ENCODE peak calls at places on chromosomes 16 and 17, in five cellular contexts. W, L, U, B and P are unnamed samples.

GRCh38 chr16:84239186-84239790 is 524 bp downstream of the KCNG4 start:
- DNase-seq in B (no peak), U (no peak), L (no peak), W (peak), P (no peak)

GRCh38 chr16:74596586-74596985 is 10.3 kb downstream of the GLG1 start:
- DNase-seq in W (no peak), L (no peak), B (no peak), U (no peak), P (no peak)

GRCh38 chr17:55811536-55811935 is 60.7 kb downstream of the PCTP start:
- DNase-seq in U (no peak), B (no peak), L (no peak), W (no peak), P (no peak)

GRCh38 chr16:52254753-52255152 is 292.2 kb downstream of the TOX3 start:
- DNase-seq in L (no peak), B (no peak), W (no peak), U (no peak), P (no peak)

GRCh38 chr16:4314532-4315184 is 1.2 kb upstream of the GLIS2 start:
- DNase-seq in B (peak), L (no peak), W (peak), U (no peak), P (no peak)

GRCh38 chr17:77942111-77942988 is 16.2 kb upstream of the TNRC6C start:
- DNase-seq in L (peak), U (no peak), B (no peak), W (no peak), P (no peak)

GRCh38 chr17:67711916-67712315 is 5.8 kb upstream of the NOL11 start:
- DNase-seq in W (no peak), U (no peak), B (no peak), L (no peak), P (no peak)

GRCh38 chr17:82424863-82425159 is 6.4 kb upstream of the OGFOD3 start:
- DNase-seq in W (no peak), U (no peak), L (no peak), B (no peak), P (no peak)

GRCh38 chr17:2076461-2076984 is 21.6 kb downstream of the HIC1 start:
- DNase-seq in B (peak), W (peak), L (no peak), U (no peak), P (no peak)

GRCh38 chr17:48123776-48124388 is 16.3 kb downstream of the SNX11 start:
- DNase-seq in B (no peak), U (no peak), W (no peak), L (no peak), P (no peak)

GRCh38 chr16:50547944-50548658 is at the start of gene NKD1:
- DNase-seq in L (peak), U (peak), W (peak), B (peak), P (no peak)

GRCh38 chr17:28173801-28174200 is 131.3 kb downstream of the NLK start:
- DNase-seq in B (no peak), L (no peak), U (no peak), W (no peak), P (no peak)

GRCh38 chr17:17750881-17751280 is 69.6 kb downstream of the RAI1 start:
- DNase-seq in B (no peak), U (no peak), L (no peak), W (no peak), P (peak)

GRCh38 chr17:65191805-65192740 is 54.9 kb downstream of the RGS9 start:
- DNase-seq in L (peak), W (peak), B (no peak), U (no peak), P (no peak)

GRCh38 chr16:8887438-8887765 is 5.3 kb downstream of the LITAFD start:
- DNase-seq in B (no peak), U (no peak), L (no peak), W (no peak), P (no peak)

GRCh38 chr16:82092711-82093110 is 57.7 kb downstream of the HSD17B2 start:
- DNase-seq in L (no peak), B (no peak), U (no peak), W (peak), P (no peak)

GRCh38 chr17:62994931-62995330 is 28.9 kb downstream of the TANC2 start:
- DNase-seq in U (no peak), B (no peak), W (peak), L (no peak), P (no peak)

GRCh38 chr17:45222273-45222993 is 748 bp downstream of the FMNL1 start:
- DNase-seq in U (peak), B (peak), W (no peak), L (no peak), P (no peak)

GRCh38 chr17:39813631-39814030 is 50.5 kb downstream of the IKZF3 start:
- DNase-seq in U (no peak), W (no peak), B (no peak), L (no peak), P (no peak)

GRCh38 chr17:38464723-38465419 is 36.6 kb downstream of the ARHGAP23 start:
- DNase-seq in U (peak), L (no peak), W (peak), B (peak), P (no peak)

GRCh38 chr17:59399914-59400313 is 68.5 kb downstream of the YPEL2 start:
- DNase-seq in B (peak), U (no peak), L (no peak), W (no peak), P (no peak)

GRCh38 chr17:72952641-72953313 is 139.7 kb downstream of the SLC39A11 start:
- DNase-seq in U (no peak), B (no peak), W (no peak), L (no peak), P (no peak)

GRCh38 chr17:50134206-50135110 is 4.5 kb upstream of the SAMD14 start:
- DNase-seq in B (no peak), W (no peak), U (no peak), L (no peak), P (no peak)

GRCh38 chr17:81398170-81398854 is 3.1 kb downstream of the BAHCC1 start:
- DNase-seq in B (peak), W (peak), L (no peak), U (no peak), P (no peak)

GRCh38 chr16:79639576-79640311 is 39.2 kb upstream of the MAF start:
- DNase-seq in U (no peak), W (no peak), B (no peak), L (no peak), P (no peak)

GRCh38 chr16:85556456-85557082 is 56.6 kb upstream of the GSE1 start:
- DNase-seq in B (peak), L (no peak), U (peak), W (no peak), P (no peak)

GRCh38 chr17:57257911-57258885 is 1.9 kb downstream of the MSI2 start:
- DNase-seq in W (no peak), B (no peak), U (peak), L (peak), P (no peak)

GRCh38 chr17:57260325-57261083 is 4.2 kb downstream of the MSI2 start:
- DNase-seq in B (no peak), W (no peak), L (no peak), U (no peak), P (no peak)

GRCh38 chr17:57262557-57262956 is 6.2 kb downstream of the MSI2 start:
- DNase-seq in U (no peak), W (no peak), B (no peak), L (no peak), P (no peak)

GRCh38 chr17:57259817-57260216 is 3.5 kb downstream of the MSI2 start:
- DNase-seq in B (no peak), U (no peak), L (no peak), W (no peak), P (no peak)

DNA sequence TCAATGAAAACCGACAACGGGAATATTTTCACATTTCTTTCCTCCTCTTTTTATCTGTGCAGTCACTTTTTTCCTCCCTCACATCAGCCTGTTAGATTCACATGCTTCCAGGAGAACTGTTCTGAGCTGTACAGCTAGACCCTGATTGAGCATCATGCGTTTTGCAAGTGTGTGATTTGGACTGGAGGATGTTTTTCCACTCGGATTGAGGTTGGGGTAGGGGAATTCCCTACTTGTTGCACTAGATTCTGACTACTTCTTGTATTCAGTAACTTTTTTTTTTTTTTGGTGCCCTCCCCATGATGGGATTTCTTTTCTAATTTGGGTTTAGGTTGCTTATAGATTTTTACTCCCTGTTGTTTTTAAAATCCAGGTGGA is 4.8 kb downstream of the MSI2 start:
- DNase-seq in B (no peak), L (no peak), U (no peak), W (no peak), P (no peak)
- TF ChIP-seq MXI1 in B (no peak), L (no peak), U (no peak), W (no peak), P (no peak)

GRCh38 chr16:68605746-68606145 is 39.4 kb upstream of the CDH3 start:
- DNase-seq in W (no peak), U (no peak), B (no peak), L (no peak), P (no peak)
- TF ChIP-seq MXI1 in W (no peak), U (no peak), B (no peak), L (no peak), P (no peak)

GRCh38 chr17:51279183-51279582 is 18.8 kb downstream of the UTP18 start:
- DNase-seq in L (no peak), W (no peak), U (no peak), B (no peak), P (no peak)

GRCh38 chr17:51270675-51271074 is 10.3 kb downstream of the UTP18 start:
- DNase-seq in W (no peak), B (no peak), U (no peak), L (peak), P (no peak)

DNA sequence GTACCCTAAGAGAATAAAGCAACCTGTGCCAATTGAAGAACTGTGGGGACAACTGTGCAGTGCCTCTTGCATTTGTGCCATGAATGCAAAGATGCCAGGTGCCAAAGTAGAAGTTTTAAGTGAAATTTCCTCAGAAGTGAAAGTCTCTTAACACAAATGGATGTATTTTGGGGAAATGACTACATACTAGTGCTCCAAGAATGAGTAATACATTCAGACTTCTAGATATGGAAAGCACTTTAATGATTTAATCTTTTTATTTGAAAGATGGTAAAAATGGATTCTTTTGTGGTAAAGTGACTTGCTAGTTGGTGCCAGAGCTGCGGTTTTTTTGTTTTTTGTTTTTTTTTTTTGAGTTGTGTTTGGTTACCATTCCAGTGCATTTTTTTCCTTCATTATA is 15.0 kb downstream of the UTP18 start:
- DNase-seq in U (no peak), W (peak), L (no peak), B (no peak), P (no peak)
- TF ChIP-seq MXI1 in U (no peak), W (no peak), L (no peak), B (no peak), P (no peak)

GRCh38 chr16:3188925-3189825 is 1.2 kb downstream of the OR1F1 start:
- DNase-seq in U (peak), B (peak), W (peak), L (peak), P (no peak)

GRCh38 chr16:3192476-3193019 is 4.5 kb downstream of the OR1F1 start:
- DNase-seq in W (no peak), B (no peak), U (no peak), L (no peak), P (no peak)

GRCh38 chr16:3189869-3190268 is 1.9 kb downstream of the OR1F1 start:
- DNase-seq in B (no peak), U (no peak), L (no peak), W (no peak), P (no peak)

GRCh38 chr16:3188675-3188924 is 596 bp downstream of the OR1F1 start:
- DNase-seq in W (no peak), B (no peak), U (no peak), L (no peak), P (no peak)

DNA sequence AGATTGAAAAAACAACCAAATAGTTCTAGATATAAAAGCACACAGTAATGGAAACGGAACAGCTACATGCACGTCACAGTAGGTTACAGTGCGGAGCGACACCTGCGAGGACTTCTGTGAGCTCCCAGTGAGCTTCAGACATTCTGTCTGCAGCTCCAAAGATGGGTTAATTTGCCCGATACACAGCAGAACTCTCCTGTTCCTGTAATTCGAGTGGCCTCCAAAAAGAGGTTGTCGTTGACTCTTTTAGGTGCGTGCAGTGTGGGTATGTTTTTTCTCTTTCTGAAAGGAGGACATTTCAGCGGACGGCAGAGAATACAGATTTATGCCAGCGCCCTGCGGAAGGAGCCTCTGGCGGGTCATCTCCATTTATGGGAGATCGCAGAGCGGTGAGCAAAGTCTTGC is 2.9 kb downstream of the OR1F1 start:
- DNase-seq in U (no peak), L (peak), W (no peak), B (no peak), P (no peak)
- TF ChIP-seq MXI1 in U (no peak), L (no peak), W (no peak), B (no peak), P (no peak)